ENCODE peak calls at places on chromosomes 2 and 18, in six cellular contexts. Q is hepatocyte, L is GM23248, H is neural progenitor cell, J is PC-3, U is HCT116. V is an unnamed sample. For H3K9me3, the result is how much of the 10 kb centered on the place peaks cover.

GRCh38 chr2:10733584-10733958 is 12.1 kb downstream of the ATP6V1C2 start:
- DNase-seq in J (no peak), Q (no peak), H (no peak), L (no peak), U (no peak), V (no peak)

GRCh38 chr2:57869763-57870344 is 176.8 kb upstream of the VRK2 start:
- DNase-seq in J (peak), H (no peak), L (no peak), U (no peak), Q (no peak), V (no peak)

GRCh38 chr18:58320907-58321561 is 277.0 kb downstream of the NEDD4L start:
- DNase-seq in L (no peak), Q (no peak), U (no peak), J (no peak), H (no peak), V (no peak)

GRCh38 chr2:239120664-239121063 is 272.8 kb downstream of the TWIST2 start:
- DNase-seq in L (no peak), U (no peak), Q (no peak), H (no peak), J (no peak), V (no peak)

GRCh38 chr18:79608535-79608934 is 71.1 kb upstream of the CTDP1 start:
- DNase-seq in Q (no peak), U (no peak), J (no peak), L (no peak), H (no peak), V (no peak)

GRCh38 chr2:98390571-98391476 is 44.6 kb downstream of the CNGA3 start:
- DNase-seq in J (no peak), U (no peak), H (no peak), Q (no peak), L (no peak), V (no peak)

GRCh38 chr2:235766206-235766794 is 272.5 kb downstream of the AGAP1 start:
- DNase-seq in Q (peak), L (peak), H (peak), J (peak), U (peak), V (peak)

GRCh38 chr2:135055182-135055786 is 3.2 kb downstream of the RAB3GAP1 start:
- DNase-seq in U (no peak), Q (no peak), J (peak), H (no peak), L (peak), V (no peak)

GRCh38 chr18:59446012-59446411 is 86.9 kb upstream of the LMAN1 start:
- DNase-seq in U (no peak), L (peak), H (peak), J (no peak), Q (peak), V (no peak)

GRCh38 chr2:200079356-200079755 is 124.0 kb downstream of the MAIP1 start:
- DNase-seq in Q (no peak), L (no peak), H (no peak), J (no peak), U (no peak), V (no peak)

GRCh38 chr2:200081221-200081620 is 125.8 kb downstream of the MAIP1 start:
- DNase-seq in L (no peak), U (no peak), J (no peak), Q (no peak), H (peak), V (no peak)

GRCh38 chr2:200077838-200078237 is 122.5 kb downstream of the MAIP1 start:
- DNase-seq in H (no peak), J (peak), Q (no peak), L (no peak), U (no peak), V (no peak)

DNA sequence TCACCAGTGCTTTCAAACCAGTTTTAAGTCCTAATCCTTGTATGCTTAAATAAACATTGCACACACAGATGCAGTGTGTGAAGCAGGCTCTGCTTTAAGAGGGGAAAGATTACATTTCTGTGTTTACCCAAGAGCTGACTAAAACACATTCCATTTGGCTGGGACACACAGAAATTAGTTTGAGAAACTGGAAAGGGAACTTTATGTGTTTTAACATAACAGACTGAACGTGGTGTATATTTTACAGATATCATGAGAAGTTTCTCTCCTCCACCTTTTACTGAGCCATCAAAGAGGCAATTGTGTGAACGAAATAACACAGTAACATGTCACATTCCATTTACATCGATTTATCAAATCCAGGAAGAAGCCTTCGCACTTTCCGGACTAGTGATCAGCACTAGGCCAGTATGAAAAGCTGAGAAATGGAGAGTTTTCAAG is 121.8 kb downstream of the MAIP1 start:
- DNase-seq in H (no peak), U (no peak), J (peak), Q (peak), L (peak), V (no peak)
- H3K27ac ChIP-seq in H (no peak), U (no peak), J (peak), Q (peak), L (no peak), V (no peak)

GRCh38 chr2:233185963-233186362 is 65.5 kb upstream of the ATG16L1 start:
- DNase-seq in L (no peak), H (no peak), Q (no peak), J (no peak), U (no peak), V (peak)
- TF ChIP-seq EZH2phosphoT487 in L (no peak), H (no peak), Q (no peak), J (no peak), U (no peak), V (no peak)

GRCh38 chr2:170925923-170926322 is 3.1 kb upstream of the GORASP2 start:
- DNase-seq in Q (no peak), U (no peak), J (no peak), H (no peak), L (no peak), V (no peak)

GRCh38 chr2:170922683-170923494 is 6.2 kb upstream of the GORASP2 start:
- DNase-seq in J (no peak), L (no peak), Q (no peak), H (no peak), U (no peak), V (no peak)

GRCh38 chr2:170923799-170924198 is 5.3 kb upstream of the GORASP2 start:
- DNase-seq in U (no peak), H (no peak), L (no peak), J (no peak), Q (no peak), V (peak)

GRCh38 chr2:170926743-170927297 is 2.2 kb upstream of the GORASP2 start:
- DNase-seq in U (no peak), Q (no peak), L (no peak), J (no peak), H (no peak), V (no peak)

GRCh38 chr2:170924969-170925368 is 4.1 kb upstream of the GORASP2 start:
- DNase-seq in Q (no peak), U (no peak), H (no peak), J (no peak), L (no peak), V (no peak)
- H3K9me3 ChIP-seq in Q (under half), U (under half), H (under half), J (under half), L (under half), V (under half)

DNA sequence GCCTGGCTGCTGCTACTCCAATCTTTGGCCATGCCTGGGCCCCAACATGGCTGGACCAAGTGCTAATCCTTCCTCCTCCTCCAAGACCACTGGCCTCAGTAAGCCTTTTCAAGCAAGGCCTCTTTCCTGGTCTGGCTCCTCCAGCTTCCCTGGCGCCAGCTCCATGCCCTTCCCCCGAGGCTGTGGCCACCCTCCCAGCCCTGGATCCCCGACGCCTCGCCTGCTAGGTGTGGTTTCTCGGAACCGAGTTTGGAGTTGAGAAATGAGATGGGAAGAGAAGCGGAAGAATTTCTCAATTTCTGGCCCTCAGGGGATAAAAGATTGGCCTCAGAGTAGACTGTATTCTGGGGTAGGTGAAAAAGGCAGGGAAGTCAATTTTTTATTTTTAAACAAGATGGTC is 46.4 kb downstream of the ADCY3 start:
- DNase-seq in U (no peak), J (no peak), H (no peak), Q (no peak), L (no peak), V (no peak)
- H3K27ac ChIP-seq in U (no peak), J (no peak), H (no peak), Q (no peak), L (no peak), V (no peak)

V was measured in OCI-LY7.